ENCODE peak calls at places on chromosomes 2 and 18, in nine cellular contexts. One of them, this sample, is unnamed.
A peak's percentile ranks its signal among the peaks of the same experiment; 100 is the strongest.

GRCh38 chr2:236904389-236905263 is 181.1 kb upstream of the COPS8 start:
- DNase-seq in osteoblast: no peak
- DNase-seq in IMR-90: no peak
- DNase-seq in adrenal gland: no peak
- DNase-seq in bronchial epithelial cell: no peak
- DNase-seq in kidney epithelial cell: no peak
- DNase-seq in mammary epithelial cell: no peak
- DNase-seq in fibroblast of mammary gland: no peak
- DNase-seq in astrocyte: no peak
- DNase-seq in this sample: no peak

GRCh38 chr2:170821631-170822291 is 5.1 kb downstream of the GAD1 start:
- DNase-seq in osteoblast: peak; percentile 85
- DNase-seq in IMR-90: no peak
- DNase-seq in adrenal gland: no peak
- DNase-seq in bronchial epithelial cell: no peak
- DNase-seq in kidney epithelial cell: no peak
- DNase-seq in mammary epithelial cell: no peak
- DNase-seq in fibroblast of mammary gland: no peak
- DNase-seq in astrocyte: no peak
- DNase-seq in this sample: no peak

GRCh38 chr2:33225350-33225749 is 251.1 kb upstream of the RASGRP3 start:
- DNase-seq in osteoblast: no peak
- DNase-seq in IMR-90: no peak
- DNase-seq in adrenal gland: no peak
- DNase-seq in bronchial epithelial cell: no peak
- DNase-seq in kidney epithelial cell: no peak
- DNase-seq in mammary epithelial cell: no peak
- DNase-seq in fibroblast of mammary gland: peak; percentile 55
- DNase-seq in astrocyte: no peak
- DNase-seq in this sample: no peak

GRCh38 chr2:98763209-98763951 is 32.4 kb upstream of the MGAT4A start:
- DNase-seq in osteoblast: no peak
- DNase-seq in IMR-90: no peak
- DNase-seq in adrenal gland: no peak
- DNase-seq in bronchial epithelial cell: no peak
- DNase-seq in kidney epithelial cell: no peak
- DNase-seq in mammary epithelial cell: no peak
- DNase-seq in fibroblast of mammary gland: no peak
- DNase-seq in astrocyte: no peak
- DNase-seq in this sample: no peak

GRCh38 chr2:54471221-54471711 is 15.1 kb downstream of the SPTBN1 start:
- DNase-seq in osteoblast: no peak
- DNase-seq in IMR-90: peak; percentile 81
- DNase-seq in adrenal gland: peak; percentile 92
- DNase-seq in bronchial epithelial cell: peak; percentile 36
- DNase-seq in kidney epithelial cell: peak; percentile 58
- DNase-seq in mammary epithelial cell: peak; percentile 28
- DNase-seq in fibroblast of mammary gland: peak; percentile 64
- DNase-seq in astrocyte: peak; percentile 86
- DNase-seq in this sample: peak; percentile 89

GRCh38 chr2:179840840-179841239 is 20.6 kb downstream of the ZNF385B start:
- DNase-seq in osteoblast: no peak
- DNase-seq in IMR-90: no peak
- DNase-seq in adrenal gland: no peak
- DNase-seq in bronchial epithelial cell: no peak
- DNase-seq in kidney epithelial cell: no peak
- DNase-seq in mammary epithelial cell: no peak
- DNase-seq in fibroblast of mammary gland: no peak
- DNase-seq in astrocyte: no peak
- DNase-seq in this sample: no peak

GRCh38 chr2:70828914-70829824 is 6.4 kb downstream of the CD207 start:
- DNase-seq in osteoblast: peak; percentile 68
- DNase-seq in IMR-90: peak; percentile 34
- DNase-seq in adrenal gland: no peak
- DNase-seq in bronchial epithelial cell: peak; percentile 5
- DNase-seq in kidney epithelial cell: no peak
- DNase-seq in mammary epithelial cell: no peak
- DNase-seq in fibroblast of mammary gland: peak; percentile 6
- DNase-seq in astrocyte: peak; percentile 12
- DNase-seq in this sample: no peak

GRCh38 chr2:199798881-199799580 is 52.0 kb downstream of the FTCDNL1 start:
- DNase-seq in osteoblast: no peak
- DNase-seq in IMR-90: no peak
- DNase-seq in adrenal gland: peak; percentile 80
- DNase-seq in bronchial epithelial cell: no peak
- DNase-seq in kidney epithelial cell: no peak
- DNase-seq in mammary epithelial cell: no peak
- DNase-seq in fibroblast of mammary gland: no peak
- DNase-seq in astrocyte: no peak
- DNase-seq in this sample: no peak

GRCh38 chr2:109419960-109420370 is 193.8 kb downstream of the SEPTIN10 start:
- DNase-seq in osteoblast: peak; percentile 93
- DNase-seq in IMR-90: peak; percentile 83
- DNase-seq in adrenal gland: no peak
- DNase-seq in bronchial epithelial cell: no peak
- DNase-seq in kidney epithelial cell: no peak
- DNase-seq in mammary epithelial cell: no peak
- DNase-seq in fibroblast of mammary gland: no peak
- DNase-seq in astrocyte: peak; percentile 42
- DNase-seq in this sample: no peak

GRCh38 chr2:144801766-144802165 is 281.8 kb upstream of the ZEB2 start:
- DNase-seq in osteoblast: peak; percentile 49
- DNase-seq in IMR-90: peak; percentile 89
- DNase-seq in adrenal gland: no peak
- DNase-seq in bronchial epithelial cell: peak; percentile 67
- DNase-seq in kidney epithelial cell: peak; percentile 4
- DNase-seq in mammary epithelial cell: peak; percentile 36
- DNase-seq in fibroblast of mammary gland: peak; percentile 68
- DNase-seq in astrocyte: peak; percentile 84
- DNase-seq in this sample: peak; percentile 72

GRCh38 chr2:49003206-49003605 is 151.1 kb downstream of the FSHR start:
- DNase-seq in osteoblast: no peak
- DNase-seq in IMR-90: no peak
- DNase-seq in adrenal gland: no peak
- DNase-seq in bronchial epithelial cell: no peak
- DNase-seq in kidney epithelial cell: no peak
- DNase-seq in mammary epithelial cell: no peak
- DNase-seq in fibroblast of mammary gland: no peak
- DNase-seq in astrocyte: peak; percentile 25
- DNase-seq in this sample: no peak

GRCh38 chr2:163737169-163737439 is 1.3 kb upstream of the FIGN start:
- DNase-seq in osteoblast: no peak
- DNase-seq in IMR-90: no peak
- DNase-seq in adrenal gland: peak; percentile 53
- DNase-seq in bronchial epithelial cell: no peak
- DNase-seq in kidney epithelial cell: no peak
- DNase-seq in mammary epithelial cell: no peak
- DNase-seq in fibroblast of mammary gland: no peak
- DNase-seq in astrocyte: no peak
- DNase-seq in this sample: no peak
- H3K4me3 ChIP-seq in osteoblast: peak overlapping the region; percentile 78
- H3K4me3 ChIP-seq in IMR-90: peak overlapping the region; percentile 55
- H3K4me3 ChIP-seq in adrenal gland: no peak overlapping the region
- H3K4me3 ChIP-seq in bronchial epithelial cell: no peak overlapping the region
- H3K4me3 ChIP-seq in kidney epithelial cell: peak overlapping the region; percentile 86
- H3K4me3 ChIP-seq in mammary epithelial cell: peak overlapping the region; percentile 93
- H3K4me3 ChIP-seq in fibroblast of mammary gland: no peak overlapping the region
- H3K4me3 ChIP-seq in astrocyte: peak overlapping the region; percentile 95
- H3K4me3 ChIP-seq in this sample: peak overlapping the region; percentile 85

DNA sequence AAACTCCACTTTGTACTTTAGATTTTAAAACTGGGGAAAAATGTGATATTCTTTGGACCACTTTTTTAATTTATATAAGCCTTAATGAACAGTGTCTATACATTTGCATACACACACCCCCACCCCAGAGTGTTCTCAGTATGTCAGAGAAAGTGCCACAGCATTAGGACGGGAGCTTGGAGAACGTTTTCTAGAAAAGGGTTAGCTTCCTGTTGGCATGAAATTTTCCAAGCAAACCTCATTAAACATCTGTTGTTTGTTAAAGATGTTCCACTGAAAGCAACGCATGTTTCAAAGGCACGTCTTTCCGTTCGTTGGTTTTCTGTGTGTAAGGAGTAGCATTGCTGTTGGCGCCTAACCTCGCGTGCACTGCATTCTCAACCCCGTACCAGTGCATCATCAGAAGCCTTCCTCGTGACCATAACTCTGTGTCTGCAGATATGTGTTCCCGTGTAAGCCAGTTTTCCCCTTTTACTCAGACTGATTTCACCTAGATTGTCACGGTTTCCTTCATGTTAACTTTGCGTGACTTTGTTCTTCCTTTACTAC is 228.5 kb downstream of the ALPK2 start:
- DNase-seq in osteoblast: no peak
- DNase-seq in IMR-90: no peak
- DNase-seq in adrenal gland: no peak
- DNase-seq in bronchial epithelial cell: no peak
- DNase-seq in kidney epithelial cell: no peak
- DNase-seq in mammary epithelial cell: no peak
- DNase-seq in fibroblast of mammary gland: peak; percentile 92
- DNase-seq in astrocyte: no peak
- DNase-seq in this sample: peak; percentile 53
- TF ChIP-seq CTCF in osteoblast: no peak
- TF ChIP-seq CTCF in IMR-90: no peak
- TF ChIP-seq CTCF in adrenal gland: no peak
- TF ChIP-seq CTCF in bronchial epithelial cell: no peak
- TF ChIP-seq CTCF in kidney epithelial cell: no peak
- TF ChIP-seq CTCF in mammary epithelial cell: no peak
- TF ChIP-seq CTCF in fibroblast of mammary gland: no peak
- TF ChIP-seq CTCF in astrocyte: no peak
- TF ChIP-seq CTCF in this sample: no peak

DNA sequence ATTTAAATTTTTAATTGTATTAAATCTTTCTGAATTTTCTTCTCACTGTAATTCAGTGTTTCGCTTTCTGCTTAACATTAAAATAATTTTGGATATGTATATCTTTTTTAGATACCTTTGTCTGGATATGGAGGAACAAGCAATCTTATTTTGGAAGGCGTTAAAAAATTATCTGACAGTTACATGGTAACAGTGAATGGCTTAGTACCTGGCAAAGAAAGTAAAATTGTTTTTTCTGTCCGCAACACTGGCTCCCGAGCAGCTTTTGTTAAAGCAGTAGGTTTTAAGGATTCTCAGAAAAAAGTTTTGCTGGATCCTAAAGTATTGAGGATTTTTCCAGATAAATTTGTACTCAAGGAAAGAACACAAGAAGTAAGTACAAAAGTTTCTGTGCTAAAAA is 95.7 kb downstream of the CEP192 start:
- DNase-seq in osteoblast: no peak
- DNase-seq in IMR-90: no peak
- DNase-seq in adrenal gland: no peak
- DNase-seq in bronchial epithelial cell: no peak
- DNase-seq in kidney epithelial cell: no peak
- DNase-seq in mammary epithelial cell: no peak
- DNase-seq in fibroblast of mammary gland: no peak
- DNase-seq in astrocyte: no peak
- DNase-seq in this sample: no peak
- H3K4me3 ChIP-seq in osteoblast: no peak overlapping the region
- H3K4me3 ChIP-seq in IMR-90: no peak overlapping the region
- H3K4me3 ChIP-seq in adrenal gland: no peak overlapping the region
- H3K4me3 ChIP-seq in bronchial epithelial cell: no peak overlapping the region
- H3K4me3 ChIP-seq in kidney epithelial cell: no peak overlapping the region
- H3K4me3 ChIP-seq in mammary epithelial cell: no peak overlapping the region
- H3K4me3 ChIP-seq in fibroblast of mammary gland: no peak overlapping the region
- H3K4me3 ChIP-seq in astrocyte: no peak overlapping the region
- H3K4me3 ChIP-seq in this sample: no peak overlapping the region

GRCh38 chr18:13521418-13521817 is 204.9 kb downstream of the FAM210A start:
- DNase-seq in osteoblast: no peak
- DNase-seq in IMR-90: no peak
- DNase-seq in adrenal gland: no peak
- DNase-seq in bronchial epithelial cell: no peak
- DNase-seq in kidney epithelial cell: no peak
- DNase-seq in mammary epithelial cell: no peak
- DNase-seq in fibroblast of mammary gland: no peak
- DNase-seq in astrocyte: no peak
- DNase-seq in this sample: no peak
- TF ChIP-seq CTCF in osteoblast: no peak
- TF ChIP-seq CTCF in IMR-90: no peak
- TF ChIP-seq CTCF in adrenal gland: no peak
- TF ChIP-seq CTCF in bronchial epithelial cell: no peak
- TF ChIP-seq CTCF in kidney epithelial cell: no peak
- TF ChIP-seq CTCF in mammary epithelial cell: no peak
- TF ChIP-seq CTCF in fibroblast of mammary gland: no peak
- TF ChIP-seq CTCF in astrocyte: no peak
- TF ChIP-seq CTCF in this sample: no peak